ENCODE peak calls at places on chromosomes 12 and 14, in ten cellular contexts. G is fibroblast of the aortic adventitia, V is left ventricle myocardium inferior, R is body of pancreas, D is kidney, J is mucosa of descending colon, Q is GM20000, K is psoas muscle, T is H9, P is dorsolateral prefrontal cortex. U is an unnamed sample.
A peak's percentile ranks its signal among the peaks of the same experiment; 100 is the strongest.

GRCh38 chr12:100114574-100114973 is 28.1 kb downstream of the BLTP3B start:
- DNase-seq in G (peak; percentile 15), V (no peak), R (no peak), D (no peak), J (no peak), Q (no peak), K (no peak), T (no peak), P (no peak), U (no peak)

GRCh38 chr14:103512701-103513611 is 9.7 kb downstream of the CKB start:
- DNase-seq in G (peak; percentile 76), V (peak; percentile 49), R (peak; percentile 60), D (peak; percentile 92), J (peak; percentile 74), Q (peak; percentile 6), K (peak; percentile 81), T (no peak), P (peak; percentile 86), U (no peak)

GRCh38 chr14:100138955-100139354 is 20.5 kb downstream of the DEGS2 start:
- DNase-seq in G (no peak), V (no peak), R (no peak), D (no peak), J (no peak), Q (no peak), K (no peak), T (no peak), P (no peak), U (no peak)

GRCh38 chr12:75334384-75335030 is at the start of gene GLIPR1L1:
- DNase-seq in G (peak; percentile 96), V (peak; percentile 77), R (peak; percentile 90), D (peak; percentile 90), J (peak; percentile 62), Q (peak; percentile 72), K (peak; percentile 81), T (peak; percentile 96), P (peak; percentile 84), U (peak; percentile 91)

GRCh38 chr12:77161944-77162343 is 96.6 kb upstream of the E2F7 start:
- DNase-seq in G (no peak), V (no peak), R (no peak), D (no peak), J (no peak), Q (no peak), K (no peak), T (no peak), P (no peak), U (no peak)

GRCh38 chr12:105754313-105754712 is 384.4 kb downstream of the NUAK1 start:
- DNase-seq in G (no peak), V (no peak), R (no peak), D (no peak), J (no peak), Q (no peak), K (no peak), T (no peak), P (no peak), U (no peak)

GRCh38 chr14:35285991-35286564 is 6.1 kb upstream of the PSMA6 start:
- DNase-seq in G (no peak), V (no peak), R (no peak), D (no peak), J (no peak), Q (no peak), K (no peak), T (no peak), P (no peak), U (no peak)

GRCh38 chr14:101707285-101707842 is 54.1 kb upstream of the PPP2R5C start:
- DNase-seq in G (peak; percentile 94), V (no peak), R (peak; percentile 62), D (no peak), J (no peak), Q (peak; percentile 82), K (no peak), T (peak; percentile 83), P (no peak), U (peak; percentile 59)

GRCh38 chr12:8466171-8466692 is 10.5 kb downstream of the CLEC6A start:
- DNase-seq in G (no peak), V (no peak), R (no peak), D (no peak), J (no peak), Q (no peak), K (no peak), T (no peak), P (no peak), U (no peak)

GRCh38 chr14:80100681-80101080 is 110.6 kb downstream of the DIO2 start:
- DNase-seq in G (no peak), V (no peak), R (no peak), D (peak; percentile 34), J (no peak), Q (no peak), K (peak; percentile 50), T (no peak), P (peak; percentile 55), U (no peak)

GRCh38 chr14:79451601-79452000 is 759.7 kb downstream of the DIO2 start:
- DNase-seq in G (no peak), V (no peak), R (no peak), D (no peak), J (no peak), Q (no peak), K (no peak), T (no peak), P (no peak), U (no peak)

GRCh38 chr14:70069186-70069585 is 119.6 kb downstream of the SLC8A3 start:
- DNase-seq in G (no peak), V (no peak), R (no peak), D (no peak), J (no peak), Q (no peak), K (no peak), T (no peak), P (no peak), U (no peak)

DNA sequence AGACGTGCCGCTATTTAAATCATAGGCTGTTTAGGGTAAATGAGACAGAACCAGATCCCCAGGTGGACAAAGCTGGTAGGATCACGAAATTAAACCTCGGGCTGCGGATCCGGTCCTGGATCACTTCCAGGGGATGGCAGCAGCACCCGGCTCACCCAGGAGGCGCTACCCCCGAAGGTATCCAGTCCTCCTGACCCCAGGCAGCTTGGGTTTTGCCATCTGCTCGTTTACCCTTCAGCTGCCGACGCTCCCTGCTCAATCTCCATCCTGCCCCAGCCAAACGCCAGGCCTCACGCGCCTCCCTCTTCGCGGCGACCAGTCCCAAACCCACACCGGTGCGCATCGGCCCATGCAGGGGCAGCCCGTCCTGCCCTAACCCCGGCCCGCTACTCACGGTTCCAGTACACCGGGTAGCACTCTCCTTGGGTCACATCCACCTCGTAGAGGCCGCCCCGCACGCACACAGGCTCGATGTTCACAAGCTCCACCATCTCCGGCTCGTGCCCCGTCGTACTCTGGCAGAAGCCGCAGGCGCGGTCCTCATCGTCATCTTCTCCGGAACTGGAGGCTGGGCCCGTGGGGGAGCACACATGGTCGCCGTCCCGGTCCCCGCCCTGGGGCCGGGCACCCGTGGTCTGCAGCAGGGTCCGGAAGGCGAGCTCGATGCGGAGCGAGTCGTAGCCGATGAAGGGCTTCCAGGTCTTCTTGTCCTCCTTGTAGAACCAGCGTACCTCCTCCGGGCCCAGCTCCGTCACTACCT is 1.1 kb downstream of the DDHD1 start:
- DNase-seq in G (peak; percentile 57), V (peak; percentile 54), R (peak; percentile 73), D (peak; percentile 90), J (peak; percentile 84), Q (peak; percentile 65), K (peak; percentile 74), T (peak; percentile 41), P (peak; percentile 54), U (peak; percentile 34)
- TF ChIP-seq CTCF in G (no peak), V (peak; percentile 25), R (no peak), D (no peak), J (no peak), Q (no peak), K (no peak), T (peak; percentile 46), P (no peak), U (no peak)

DNA sequence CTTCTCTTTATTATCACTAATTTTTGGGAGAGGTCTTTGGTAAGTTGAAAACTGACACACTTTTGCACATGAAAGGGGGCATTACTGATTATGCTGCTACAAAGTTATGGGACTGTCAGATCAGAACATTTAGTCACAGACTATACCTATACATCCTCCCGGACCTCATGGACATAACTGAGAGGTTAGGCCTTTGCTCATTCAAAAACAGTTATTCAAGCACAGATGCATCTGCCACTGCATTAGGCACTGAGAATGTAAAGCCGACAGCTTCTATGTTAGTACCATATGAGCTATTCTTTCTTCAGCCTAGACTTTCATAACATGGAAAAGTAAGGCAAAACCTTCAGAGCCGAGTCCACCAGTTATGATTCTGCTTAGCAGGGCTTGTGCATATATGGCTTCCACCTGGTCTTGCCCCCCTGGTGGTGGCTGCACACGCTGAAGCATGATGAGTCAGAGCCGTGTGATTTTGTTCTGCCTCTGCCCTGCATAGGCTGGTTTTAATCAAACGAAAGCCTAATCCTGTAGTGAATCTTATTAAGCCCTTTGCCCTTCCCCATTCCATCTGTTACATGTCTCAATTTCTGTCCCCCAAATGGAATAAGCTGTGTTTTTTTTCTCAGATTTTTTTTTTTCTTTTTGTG is 21.8 kb upstream of the RNU6-8 start:
- DNase-seq in G (peak; percentile 44), V (no peak), R (peak; percentile 52), D (peak; percentile 52), J (no peak), Q (no peak), K (peak; percentile 55), T (no peak), P (no peak), U (peak; percentile 9)
- TF ChIP-seq CTCF in G (peak; percentile 53), V (peak; percentile 50), R (peak; percentile 48), D (no peak), J (no peak), Q (no peak), K (peak; percentile 45), T (peak; percentile 35), P (peak; percentile 28), U (peak; percentile 15)

DNA sequence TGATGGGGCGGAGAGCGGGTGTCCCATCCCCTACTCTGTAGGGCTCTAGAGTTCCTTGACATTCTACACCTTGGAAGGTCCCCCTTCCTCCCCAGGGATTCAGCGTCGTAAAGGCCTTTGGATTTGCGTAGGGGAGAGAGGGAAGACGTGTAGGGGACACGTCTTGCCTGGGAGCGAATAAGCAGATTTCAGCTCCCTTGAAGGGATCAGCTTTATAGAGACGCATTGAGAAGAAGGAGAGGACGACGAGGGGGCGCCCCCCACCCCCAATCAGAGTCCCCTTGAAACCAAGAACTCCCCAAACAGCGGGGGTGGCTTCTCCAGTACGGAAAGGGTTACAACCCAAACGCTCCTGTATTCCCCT is 324 bp downstream of the CALCOCO1 start:
- DNase-seq in G (peak; percentile 34), V (no peak), R (no peak), D (peak; percentile 73), J (no peak), Q (no peak), K (no peak), T (no peak), P (no peak), U (no peak)
- TF ChIP-seq CTCF in G (no peak), V (no peak), R (no peak), D (no peak), J (no peak), Q (no peak), K (no peak), T (no peak), P (no peak), U (no peak)

DNA sequence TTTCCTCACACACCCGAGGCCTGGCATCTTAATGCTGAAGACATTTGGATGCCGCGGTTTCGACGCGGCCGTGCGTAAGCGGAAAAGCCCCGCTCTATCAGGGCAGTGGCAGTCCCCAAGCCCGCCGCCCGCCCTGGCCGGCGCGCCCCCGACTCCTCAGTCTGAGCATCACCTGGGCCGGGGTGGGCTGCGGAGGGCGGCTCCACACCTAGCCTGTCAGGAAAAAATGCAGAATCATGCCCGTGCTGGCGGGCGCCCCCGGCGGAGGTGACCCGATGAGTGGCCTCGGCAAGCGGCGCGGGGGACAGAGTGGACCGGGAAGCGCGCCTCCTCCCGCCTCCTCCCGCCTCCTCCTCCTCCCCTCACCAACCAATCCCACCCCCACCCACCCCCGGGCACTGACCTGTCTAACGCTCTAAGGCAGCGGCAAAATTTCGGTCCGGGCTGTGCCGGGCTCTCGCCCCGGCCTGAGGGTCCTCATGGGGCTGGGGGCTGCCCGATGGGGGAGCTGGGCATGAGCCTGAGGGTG is 568 bp downstream of the B4GALNT1 start:
- DNase-seq in G (peak; percentile 21), V (no peak), R (peak; percentile 41), D (no peak), J (no peak), Q (peak; percentile 48), K (peak; percentile 71), T (peak; percentile 64), P (no peak), U (no peak)
- TF ChIP-seq CTCF in G (no peak), V (no peak), R (no peak), D (no peak), J (no peak), Q (no peak), K (no peak), T (no peak), P (no peak), U (no peak)